ENCODE peak calls at places on chromosome X, in four cellular contexts. One of them, this sample, is unnamed.

GRCh38 chrX:519741-520140 is 110.8 kb upstream of the SHOX start:
- DNase-seq in Right ventricle myocardium superior: no peak
- DNase-seq in EH: peak; percentile 63
- DNase-seq in KG1: no peak
- DNase-seq in this sample: no peak

GRCh38 chrX:112654871-112655270 is 24.9 kb downstream of the LHFPL1 start:
- DNase-seq in KG1: no peak
- DNase-seq in Right ventricle myocardium superior: no peak
- DNase-seq in EH: no peak
- DNase-seq in this sample: no peak

GRCh38 chrX:19616016-19616415 is 100.7 kb upstream of the MAP3K15 start:
- DNase-seq in KG1: no peak
- DNase-seq in EH: no peak
- DNase-seq in Right ventricle myocardium superior: no peak
- DNase-seq in this sample: no peak

GRCh38 chrX:348461-349117 is 30.0 kb upstream of the GTPBP6 start:
- DNase-seq in KG1: no peak
- DNase-seq in Right ventricle myocardium superior: peak; percentile 34
- DNase-seq in EH: no peak
- DNase-seq in this sample: no peak

GRCh38 chrX:17654116-17654515 is 83.2 kb upstream of the SCML1 start:
- DNase-seq in EH: no peak
- DNase-seq in KG1: no peak
- DNase-seq in Right ventricle myocardium superior: no peak
- DNase-seq in this sample: no peak

GRCh38 chrX:132488819-132489255 is at the start of gene MBNL3:
- DNase-seq in KG1: no peak
- DNase-seq in Right ventricle myocardium superior: peak; percentile 61
- DNase-seq in EH: peak; percentile 12
- DNase-seq in this sample: peak; percentile 87

GRCh38 chrX:103073442-103073841 is 9.5 kb upstream of the BEX1 start:
- DNase-seq in EH: peak; percentile 53
- DNase-seq in KG1: no peak
- DNase-seq in Right ventricle myocardium superior: no peak
- DNase-seq in this sample: no peak

GRCh38 chrX:107659768-107660167 is 31.5 kb downstream of the PRPS1 start:
- DNase-seq in KG1: no peak
- DNase-seq in Right ventricle myocardium superior: no peak
- DNase-seq in EH: peak; percentile 56
- DNase-seq in this sample: peak; percentile 67

GRCh38 chrX:24515447-24515846 is 50.4 kb downstream of the PDK3 start:
- DNase-seq in EH: peak; percentile 1
- DNase-seq in KG1: no peak
- DNase-seq in Right ventricle myocardium superior: no peak
- DNase-seq in this sample: peak; percentile 34

GRCh38 chrX:105220636-105221035 is at the start of gene TEX13A:
- DNase-seq in KG1: no peak
- DNase-seq in Right ventricle myocardium superior: no peak
- DNase-seq in EH: no peak
- DNase-seq in this sample: no peak

GRCh38 chrX:106894392-106894909 is 8.7 kb downstream of the RIPPLY1 start:
- DNase-seq in Right ventricle myocardium superior: peak; percentile 40
- DNase-seq in EH: peak; percentile 73
- DNase-seq in KG1: no peak
- DNase-seq in this sample: peak; percentile 86

GRCh38 chrX:136130931-136131843 is 16.1 kb upstream of the FHL1 start:
- DNase-seq in KG1: no peak
- DNase-seq in Right ventricle myocardium superior: no peak
- DNase-seq in EH: peak; percentile 84
- DNase-seq in this sample: peak; percentile 3

GRCh38 chrX:49880668-49881067 is 1.4 kb downstream of the USP27X start:
- DNase-seq in KG1: no peak
- DNase-seq in Right ventricle myocardium superior: no peak
- DNase-seq in EH: no peak
- DNase-seq in this sample: no peak

GRCh38 chrX:39418132-39418935 is 617.1 kb downstream of the MID1IP1 start:
- DNase-seq in KG1: no peak
- DNase-seq in Right ventricle myocardium superior: no peak
- DNase-seq in EH: no peak
- DNase-seq in this sample: no peak

GRCh38 chrX:154032156-154032555 is 12.5 kb upstream of the IRAK1 start:
- DNase-seq in KG1: no peak
- DNase-seq in EH: no peak
- DNase-seq in Right ventricle myocardium superior: no peak
- DNase-seq in this sample: no peak

GRCh38 chrX:40474205-40474626 is 106.6 kb upstream of the ATP6AP2 start:
- DNase-seq in Right ventricle myocardium superior: no peak
- DNase-seq in KG1: no peak
- DNase-seq in EH: no peak
- DNase-seq in this sample: peak; percentile 96

GRCh38 chrX:64204701-64205440 is 637 bp downstream of the AMER1 start:
- DNase-seq in EH: peak; percentile 31
- DNase-seq in Right ventricle myocardium superior: peak; percentile 51
- DNase-seq in KG1: no peak
- DNase-seq in this sample: peak; percentile 65

GRCh38 chrX:1749499-1749898 is 134.6 kb downstream of the ASMT start:
- DNase-seq in EH: no peak
- DNase-seq in Right ventricle myocardium superior: no peak
- DNase-seq in KG1: no peak
- DNase-seq in this sample: no peak

GRCh38 chrX:11787564-11787963 is 29.5 kb downstream of the MSL3 start:
- DNase-seq in KG1: no peak
- DNase-seq in Right ventricle myocardium superior: peak; percentile 64
- DNase-seq in EH: peak; percentile 7
- DNase-seq in this sample: peak; percentile 63

GRCh38 chrX:71603618-71604017 is 14.7 kb downstream of the CXCR3 start:
- DNase-seq in KG1: no peak
- DNase-seq in EH: no peak
- DNase-seq in Right ventricle myocardium superior: no peak
- DNase-seq in this sample: no peak

GRCh38 chrX:11180571-11180970 is 69.4 kb downstream of the HCCS start:
- DNase-seq in Right ventricle myocardium superior: no peak
- DNase-seq in KG1: no peak
- DNase-seq in EH: no peak
- DNase-seq in this sample: no peak

GRCh38 chrX:7262551-7262950 is 114.6 kb upstream of the PUDP start:
- DNase-seq in KG1: no peak
- DNase-seq in Right ventricle myocardium superior: no peak
- DNase-seq in EH: no peak
- DNase-seq in this sample: peak; percentile 0

GRCh38 chrX:153967536-153968214 is 3.9 kb downstream of the HCFC1 start:
- DNase-seq in Right ventricle myocardium superior: no peak
- DNase-seq in EH: no peak
- DNase-seq in KG1: no peak
- DNase-seq in this sample: no peak

GRCh38 chrX:23844502-23845138 is 61.6 kb downstream of the SAT1 start:
- DNase-seq in EH: peak; percentile 6
- DNase-seq in KG1: peak; percentile 14
- DNase-seq in Right ventricle myocardium superior: no peak
- DNase-seq in this sample: no peak

GRCh38 chrX:47078129-47079043 is at the start of gene RGN:
- DNase-seq in Right ventricle myocardium superior: peak; percentile 41
- DNase-seq in EH: no peak
- DNase-seq in KG1: no peak
- DNase-seq in this sample: peak; percentile 42

GRCh38 chrX:154918060-154918483 is 31.9 kb downstream of the F8A1 start:
- DNase-seq in Right ventricle myocardium superior: peak; percentile 40
- DNase-seq in KG1: peak; percentile 4
- DNase-seq in EH: peak; percentile 86
- DNase-seq in this sample: peak; percentile 85

GRCh38 chrX:23118890-23119527 is 119.2 kb downstream of the DDX53 start:
- DNase-seq in EH: no peak
- DNase-seq in Right ventricle myocardium superior: no peak
- DNase-seq in KG1: no peak
- DNase-seq in this sample: no peak

This sample was measured in DMS53.